ENCODE peak calls at places on chromosomes 13 and 19, in four cellular contexts. Z, K, M and Q are unnamed samples.

GRCh38 chr19:4939466-4939865 is 29.4 kb upstream of the KDM4B start:
- DNase-seq in Z (no peak), K (no peak), M (no peak), Q (no peak)

GRCh38 chr19:902446-903226 is 9.4 kb downstream of the RNU6-9 start:
- DNase-seq in Z (no peak), K (no peak), M (no peak), Q (no peak)

GRCh38 chr19:4693078-4693350 is 22.9 kb upstream of the MYDGF start:
- DNase-seq in Z (no peak), K (no peak), M (no peak), Q (no peak)

GRCh38 chr13:22047082-22047784 is 376.4 kb downstream of the FGF9 start:
- DNase-seq in Z (no peak), K (no peak), M (no peak), Q (peak)

GRCh38 chr13:30744056-30744684 is 8.8 kb downstream of the ALOX5AP start:
- DNase-seq in Z (no peak), K (no peak), M (no peak), Q (peak)

GRCh38 chr13:111521030-111521429 is 200.6 kb downstream of the TEX29 start:
- DNase-seq in Z (no peak), K (no peak), M (no peak), Q (no peak)

GRCh38 chr19:7830272-7830771 is 304 bp downstream of the EVI5L start:
- DNase-seq in Z (no peak), K (no peak), M (no peak), Q (no peak)

GRCh38 chr19:18029617-18030338 is 21.8 kb downstream of the ARRDC2 start:
- DNase-seq in Z (no peak), K (no peak), M (no peak), Q (no peak)

GRCh38 chr13:45055198-45055901 is 65.0 kb upstream of the GTF2F2 start:
- DNase-seq in Z (peak), K (peak), M (peak), Q (peak)

GRCh38 chr13:80141114-80141849 is 199.6 kb downstream of the SPRY2 start:
- DNase-seq in Z (peak), K (no peak), M (no peak), Q (no peak)

GRCh38 chr13:50529154-50529882 is 314.2 kb downstream of the DLEU7 start:
- DNase-seq in Z (peak), K (no peak), M (peak), Q (no peak)
- H3K4me3 ChIP-seq in Z (no peak), K (no peak), M (peak), Q (no peak)

DNA sequence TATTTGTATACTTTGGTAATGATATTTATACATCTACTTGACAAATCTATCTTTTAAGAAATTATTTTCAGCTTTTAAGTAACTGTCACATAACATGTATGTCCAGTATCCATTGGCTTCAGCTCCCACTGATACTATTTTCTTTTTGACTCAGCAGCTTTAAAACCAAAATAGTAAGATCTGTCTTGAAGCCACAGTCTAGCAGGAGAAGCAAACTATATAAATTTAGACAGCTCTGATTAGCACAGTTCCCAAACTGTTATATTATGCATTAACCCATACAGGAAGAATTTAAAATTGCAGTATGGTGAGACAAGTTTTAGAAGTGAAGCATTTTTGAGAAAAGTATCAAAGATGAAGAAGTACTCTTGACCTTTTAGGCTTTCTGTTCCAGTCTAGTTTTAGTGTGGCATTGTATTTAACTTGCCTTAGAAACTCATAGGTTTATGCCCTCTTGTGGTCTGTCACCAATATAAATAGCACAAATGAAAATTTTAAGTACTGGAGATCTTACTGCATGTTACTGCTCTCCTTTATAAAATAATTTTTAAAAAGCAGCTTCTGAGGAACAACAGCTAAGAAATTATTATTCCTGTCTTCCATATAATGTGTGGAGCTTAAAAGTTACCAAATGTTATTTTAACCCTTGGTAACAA is 24.7 kb downstream of the URI1 start:
- DNase-seq in Z (peak), K (no peak), M (no peak), Q (no peak)
- H3K4me3 ChIP-seq in Z (no peak), K (no peak), M (no peak), Q (no peak)

DNA sequence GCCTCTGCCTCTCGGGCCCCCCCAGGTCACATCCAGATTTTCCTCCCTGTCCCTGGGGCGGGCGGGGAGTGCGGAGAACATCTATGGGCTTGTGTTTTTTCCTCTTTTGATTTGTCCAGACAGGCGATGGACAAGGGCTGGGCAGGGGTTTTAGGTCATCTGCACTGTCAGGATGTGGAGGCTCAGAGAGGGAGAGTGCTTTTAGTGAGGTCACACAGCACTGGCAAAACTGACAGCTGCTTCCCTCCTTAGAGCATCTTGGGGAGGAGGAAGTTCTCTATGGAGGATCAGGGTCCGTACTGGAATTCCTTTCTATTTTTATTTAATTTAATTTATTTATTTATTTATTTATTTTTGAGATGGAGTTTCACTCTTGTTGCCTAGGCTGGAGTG is 38.9 kb downstream of the NFIC start:
- DNase-seq in Z (no peak), K (no peak), M (no peak), Q (no peak)
- H3K4me3 ChIP-seq in Z (no peak), K (no peak), M (no peak), Q (no peak)

DNA sequence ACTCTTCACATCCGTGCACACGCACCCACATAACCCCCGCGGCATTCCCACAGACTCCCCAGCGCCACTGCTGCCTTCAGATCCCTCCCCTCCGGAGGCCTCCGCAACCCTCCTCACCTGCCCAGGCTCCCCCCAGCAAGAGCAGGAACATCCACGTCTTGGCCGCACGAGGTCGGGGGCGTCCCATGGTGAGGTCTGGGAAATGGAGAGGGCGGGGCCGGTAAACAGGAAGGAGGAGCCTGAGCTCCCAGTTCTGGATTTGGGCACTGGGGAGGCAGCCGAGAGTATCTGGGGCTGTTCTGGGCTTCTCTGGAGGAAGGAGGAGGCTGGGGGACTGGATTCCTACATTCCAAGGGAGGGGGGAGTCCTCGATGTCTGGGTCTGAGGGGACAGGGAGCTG is 423 bp downstream of the KLK8 start:
- DNase-seq in Z (no peak), K (no peak), M (no peak), Q (no peak)
- H3K4me3 ChIP-seq in Z (no peak), K (no peak), M (peak), Q (no peak)

GRCh38 chr13:60137911-60138570 is 25.7 kb downstream of the DIAPH3 start:
- DNase-seq in Z (no peak), K (no peak), M (no peak), Q (no peak)

GRCh38 chr13:60139272-60139671 is 24.5 kb downstream of the DIAPH3 start:
- DNase-seq in Z (no peak), K (no peak), M (no peak), Q (no peak)

GRCh38 chr13:60138674-60139073 is 25.1 kb downstream of the DIAPH3 start:
- DNase-seq in Z (no peak), K (no peak), M (no peak), Q (no peak)

GRCh38 chr13:60134376-60134775 is 29.4 kb downstream of the DIAPH3 start:
- DNase-seq in Z (peak), K (no peak), M (no peak), Q (no peak)

DNA sequence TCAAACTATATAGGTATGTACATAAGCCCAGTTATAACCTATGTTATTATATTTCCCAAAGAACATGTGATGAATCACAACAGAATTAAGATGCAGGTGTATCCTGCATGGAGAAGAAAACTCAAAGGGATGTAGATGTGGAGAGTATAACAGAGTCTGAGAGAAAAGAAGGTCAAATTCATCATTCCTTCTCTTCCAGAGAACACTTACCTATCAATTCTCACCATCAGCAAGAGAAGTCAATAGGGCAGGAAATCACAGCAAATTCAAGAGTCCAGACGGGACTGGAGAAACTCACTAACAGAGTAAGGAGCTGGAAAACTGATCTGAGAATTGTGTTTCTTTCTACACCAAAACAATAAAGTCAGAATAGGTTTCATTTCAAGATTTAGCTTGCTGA is 28.4 kb downstream of the DIAPH3 start:
- DNase-seq in Z (no peak), K (no peak), M (no peak), Q (no peak)
- H3K4me3 ChIP-seq in Z (peak), K (no peak), M (no peak), Q (no peak)

GRCh38 chr13:109246001-109246400 is 540.4 kb downstream of the IRS2 start:
- DNase-seq in Z (no peak), K (no peak), M (no peak), Q (no peak)

GRCh38 chr13:109241160-109241559 is 545.2 kb downstream of the IRS2 start:
- DNase-seq in Z (no peak), K (no peak), M (no peak), Q (no peak)

GRCh38 chr13:109243311-109243951 is 543.0 kb downstream of the IRS2 start:
- DNase-seq in Z (peak), K (peak), M (peak), Q (peak)
- H3K4me3 ChIP-seq in Z (no peak), K (peak), M (peak), Q (no peak)

DNA sequence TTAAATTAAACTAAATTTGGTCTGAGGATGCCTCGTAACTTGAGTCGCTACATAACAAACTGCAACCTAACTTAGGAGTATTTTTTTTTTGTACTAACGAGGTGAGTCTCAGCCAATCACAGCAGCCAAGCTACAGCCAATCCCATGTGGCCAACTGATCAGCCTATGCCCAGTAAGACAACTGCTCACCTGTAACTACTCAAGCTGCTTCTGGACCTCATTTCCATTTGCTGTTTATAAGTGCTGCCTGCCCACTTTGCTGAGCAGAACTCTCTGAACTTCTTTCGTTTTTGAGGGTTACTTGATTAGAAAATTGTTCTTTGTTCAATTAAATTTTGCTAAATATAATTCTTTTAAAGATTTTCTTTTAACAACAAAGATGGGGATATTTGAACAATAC is 3.8 kb downstream of the CPB2 start:
- DNase-seq in Z (no peak), K (no peak), M (no peak), Q (no peak)
- H3K4me3 ChIP-seq in Z (no peak), K (no peak), M (no peak), Q (no peak)

GRCh38 chr19:55679343-55680257 is 4.6 kb downstream of the EPN1 start:
- DNase-seq in Z (no peak), K (no peak), M (no peak), Q (no peak)
- H3K4me3 ChIP-seq in Z (no peak), K (no peak), M (no peak), Q (no peak)

DNA sequence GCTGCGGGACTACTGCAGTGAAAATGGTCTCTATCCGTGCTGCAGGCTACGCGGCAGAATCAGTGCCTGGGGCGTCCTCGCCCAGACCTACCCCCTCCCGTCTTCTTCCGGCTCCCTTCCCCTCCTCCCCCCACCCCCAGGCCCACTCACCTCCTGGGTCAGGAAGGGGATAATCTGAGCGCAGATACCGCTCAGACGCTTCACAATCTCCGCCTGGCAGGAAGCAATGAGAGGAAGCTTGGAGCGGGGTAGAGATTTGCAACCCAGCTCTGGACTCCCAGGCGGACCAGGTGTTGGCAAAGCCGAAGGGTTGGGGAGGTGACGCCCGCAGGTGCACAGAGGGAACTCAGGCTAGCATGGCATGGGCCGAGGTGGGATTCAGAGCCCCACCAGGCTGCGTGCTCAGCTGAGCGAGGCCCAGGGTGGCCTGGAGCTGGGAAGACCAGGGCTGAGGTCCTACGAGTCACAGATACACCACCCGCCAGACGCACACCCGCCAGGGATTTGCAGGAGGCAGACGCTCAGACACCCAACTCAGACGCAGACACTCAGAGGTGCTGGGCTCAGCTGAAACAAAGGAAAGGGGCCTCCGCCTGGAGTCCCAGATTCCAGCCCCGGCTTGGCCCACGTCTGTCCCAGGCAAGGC is 4.1 kb downstream of the TLE2 start:
- DNase-seq in Z (no peak), K (no peak), M (no peak), Q (no peak)
- H3K4me3 ChIP-seq in Z (no peak), K (no peak), M (no peak), Q (no peak)

DNA sequence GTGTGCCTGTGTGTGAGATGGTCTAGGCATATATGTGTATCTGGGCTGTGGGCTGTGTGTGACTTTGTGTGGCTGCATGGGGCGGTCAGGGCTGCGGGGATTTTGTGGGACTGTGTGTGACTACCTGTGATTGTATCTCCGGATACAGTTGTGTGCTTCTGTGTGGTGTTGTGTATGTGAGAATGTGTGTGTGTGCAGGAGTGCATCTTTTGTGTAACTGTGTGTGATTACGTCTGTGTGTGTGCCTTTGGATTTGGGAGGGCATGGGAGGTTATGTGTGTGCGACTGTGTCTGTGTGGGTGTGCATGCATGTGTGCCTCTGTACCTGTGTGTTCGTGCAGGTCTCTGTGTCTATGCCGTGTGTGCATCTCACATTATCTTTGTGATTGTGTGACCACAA is 7.4 kb downstream of the EHD2 start:
- DNase-seq in Z (no peak), K (no peak), M (no peak), Q (no peak)
- H3K4me3 ChIP-seq in Z (no peak), K (peak), M (no peak), Q (no peak)